ENCODE peak calls at places on chromosomes 1 and 21, in nine cellular contexts. F is lower lobe of right lung; R is CD8-positive, alpha-beta T cell; O is Panc1; A is transverse colon; P is IMR-90; E is adrenal gland; B is SK-N-SH; H is Peyer's patch. C is an unnamed sample.
A peak's percentile ranks its signal among the peaks of the same experiment; 100 is the strongest.

GRCh38 chr1:115710859-115711624 is 57.5 kb downstream of the CASQ2 start:
- DNase-seq in E (no peak), O (no peak), B (no peak), A (no peak), R (no peak), F (no peak), P (no peak), H (no peak), C (no peak)

GRCh38 chr1:151371744-151372410 is 628 bp downstream of the SELENBP1 start:
- DNase-seq in R (no peak), F (peak; percentile 67), B (peak; percentile 80), P (peak; percentile 35), E (peak; percentile 65), A (peak; percentile 75), H (peak; percentile 67), O (no peak), C (peak; percentile 84)

GRCh38 chr1:159141584-159142518 is 29.6 kb upstream of the CADM3 start:
- DNase-seq in P (peak; percentile 60), H (no peak), F (no peak), E (peak; percentile 85), O (no peak), R (no peak), B (peak; percentile 72), A (no peak), C (no peak)

GRCh38 chr1:53362851-53363642 is 35.2 kb upstream of the LRP8 start:
- DNase-seq in B (no peak), E (peak; percentile 18), A (no peak), O (no peak), R (no peak), F (no peak), P (no peak), H (peak; percentile 42), C (peak; percentile 72)

GRCh38 chr1:2019571-2020309 is 595 bp downstream of the GABRD start:
- DNase-seq in R (no peak), B (no peak), A (no peak), E (no peak), O (no peak), P (no peak), H (no peak), F (no peak), C (no peak)

GRCh38 chr1:6043561-6043960 is 2.1 kb upstream of the KCNAB2 start:
- DNase-seq in F (no peak), B (no peak), P (no peak), A (no peak), R (no peak), E (no peak), O (no peak), H (no peak), C (no peak)

GRCh38 chr1:2049517-2050481 is at the start of gene PRKCZ:
- DNase-seq in E (peak; percentile 95), F (peak; percentile 95), B (peak; percentile 97), H (peak; percentile 98), P (no peak), A (peak; percentile 97), R (peak; percentile 94), O (no peak), C (peak; percentile 78)

GRCh38 chr21:32278518-32279376 is at the start of gene MIS18A:
- DNase-seq in R (peak; percentile 96), F (peak; percentile 97), A (peak; percentile 97), O (peak; percentile 67), E (peak; percentile 99), H (peak; percentile 97), B (peak; percentile 98), P (peak; percentile 96), C (peak; percentile 99)

GRCh38 chr21:33584455-33584854 is 4.0 kb downstream of the DONSON start:
- DNase-seq in H (no peak), O (no peak), B (no peak), A (no peak), F (no peak), R (no peak), E (no peak), P (no peak), C (no peak)

GRCh38 chr1:7576946-7577657 is 194.0 kb upstream of the VAMP3 start:
- DNase-seq in E (no peak), A (no peak), R (no peak), P (peak; percentile 53), O (no peak), B (no peak), F (no peak), H (peak; percentile 46), C (peak; percentile 16)

GRCh38 chr1:55898191-55898590 is 681.2 kb downstream of the PLPP3 start:
- DNase-seq in H (no peak), B (no peak), O (no peak), A (no peak), F (no peak), E (no peak), P (peak; percentile 89), R (no peak), C (no peak)

GRCh38 chr1:52359676-52360594 is 6.1 kb downstream of the CC2D1B start:
- DNase-seq in R (no peak), H (no peak), O (no peak), P (no peak), B (peak; percentile 38), E (no peak), F (no peak), A (no peak), C (no peak)

GRCh38 chr1:92877792-92878191 is 46.0 kb downstream of the RPL5 start:
- DNase-seq in A (no peak), P (peak; percentile 46), E (no peak), H (no peak), R (no peak), B (peak; percentile 24), O (no peak), F (no peak), C (no peak)

GRCh38 chr1:159084152-159084551 is 7.6 kb upstream of the AIM2 start:
- DNase-seq in E (no peak), R (no peak), A (no peak), O (no peak), F (no peak), P (no peak), B (no peak), H (no peak), C (no peak)

GRCh38 chr1:168428063-168428731 is 115.6 kb downstream of the XCL2 start:
- DNase-seq in R (no peak), B (peak; percentile 18), O (no peak), A (no peak), F (no peak), E (peak; percentile 55), H (no peak), P (no peak), C (no peak)

GRCh38 chr21:28111151-28111619 is 881.5 kb downstream of the LTN1 start:
- DNase-seq in O (no peak), P (peak; percentile 92), R (no peak), F (no peak), B (peak; percentile 67), A (peak; percentile 39), H (no peak), E (peak; percentile 81), C (peak; percentile 60)

GRCh38 chr21:37207441-37208009 is 59.6 kb downstream of the VPS26C start:
- DNase-seq in B (peak; percentile 47), H (no peak), P (no peak), A (peak; percentile 20), F (no peak), O (no peak), R (no peak), E (peak; percentile 67), C (peak; percentile 50)

GRCh38 chr1:44842763-44843655 is at the start of gene PTCH2:
- DNase-seq in B (peak; percentile 98), P (peak; percentile 53), A (peak; percentile 67), O (no peak), E (peak; percentile 81), R (peak; percentile 37), F (peak; percentile 67), H (peak; percentile 62), C (peak; percentile 93)

GRCh38 chr1:22053861-22054770 is 1.6 kb downstream of the CDC42 start:
- DNase-seq in B (no peak), F (no peak), O (no peak), E (no peak), A (no peak), P (peak; percentile 20), H (no peak), R (no peak), C (no peak)

GRCh38 chr1:3357526-3358297 is 96.8 kb upstream of the ARHGEF16 start:
- DNase-seq in A (no peak), R (no peak), P (no peak), H (no peak), B (no peak), E (no peak), F (no peak), O (no peak), C (no peak)

DNA sequence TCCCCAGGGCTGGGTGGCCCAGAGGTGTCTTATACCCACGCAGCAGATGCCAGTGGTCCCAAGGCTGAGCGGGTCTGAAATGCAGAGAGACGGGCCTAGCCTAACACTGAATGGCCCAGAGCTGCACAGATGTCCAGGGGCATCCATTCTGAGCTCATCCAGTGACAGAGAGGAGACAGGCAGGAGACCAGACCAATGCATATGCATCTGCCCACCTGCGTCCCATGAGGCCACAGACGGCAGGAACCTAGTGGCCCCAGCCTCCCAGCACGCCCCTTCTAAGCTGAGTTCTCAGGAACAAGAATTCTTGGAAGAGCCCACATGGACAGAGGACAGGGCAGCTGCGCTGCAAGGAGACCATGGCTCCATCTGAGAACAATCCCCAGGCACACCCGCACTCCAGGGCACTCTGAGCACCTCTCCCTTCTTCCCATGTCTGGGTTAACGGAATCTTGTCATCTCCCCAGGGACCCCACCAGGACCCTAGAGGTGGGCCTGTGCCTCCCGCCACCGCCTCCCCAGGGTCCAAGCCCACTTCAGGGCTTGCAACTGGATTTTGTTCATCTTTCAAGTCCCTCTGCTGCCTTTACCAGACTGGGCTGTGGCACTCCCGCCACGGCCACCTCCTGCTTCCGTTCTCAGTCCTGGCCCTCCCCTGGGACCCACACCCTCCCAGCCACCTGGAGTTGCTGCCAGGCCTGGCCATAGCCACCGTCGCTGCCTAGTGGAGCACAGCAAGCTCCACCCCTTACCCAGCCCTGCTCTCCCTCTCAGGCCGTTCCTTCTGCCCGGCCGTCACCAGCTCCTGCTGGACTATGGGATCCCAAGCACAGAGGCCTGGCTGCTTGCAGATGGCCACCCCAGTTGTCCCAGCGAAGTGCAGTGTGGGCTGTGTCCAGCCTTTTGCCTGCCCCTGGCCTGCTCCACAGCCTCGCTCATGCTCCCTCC is 3.3 kb downstream of the WNT3A start:
- DNase-seq in B (no peak), R (no peak), H (peak; percentile 44), O (no peak), E (peak; percentile 34), P (no peak), F (no peak), A (no peak), C (peak; percentile 49)
- H3K27me3 ChIP-seq in B (peaks cover 39% of the 10 kb centered on the region), R (peaks cover 3% of the 10 kb centered on the region), H (no peaks in the 10 kb centered on the region), O (peaks cover 15% of the 10 kb centered on the region), E (peaks cover 36% of the 10 kb centered on the region), P (peaks cover 65% of the 10 kb centered on the region), F (peaks cover 53% of the 10 kb centered on the region), A (peaks cover 57% of the 10 kb centered on the region), C (no peaks in the 10 kb centered on the region)

GRCh38 chr1:224503161-224504118 is 68.8 kb upstream of the WDR26 start:
- DNase-seq in R (peak; percentile 22), O (no peak), A (peak; percentile 90), H (peak; percentile 86), F (peak; percentile 92), B (peak; percentile 89), E (peak; percentile 94), P (peak; percentile 80), C (peak; percentile 94)
- H3K4me3 ChIP-seq in R (no peak overlapping the region), O (peak overlapping the region; percentile 11), A (peak overlapping the region; percentile 19), H (no peak overlapping the region), F (peak overlapping the region; percentile 14), B (no peak overlapping the region), E (no peak overlapping the region), P (no peak overlapping the region), C (no peak overlapping the region)

GRCh38 chr1:155078496-155079209 is at the start of gene EFNA3:
- DNase-seq in P (peak; percentile 42), A (peak; percentile 88), E (no peak), B (peak; percentile 98), F (peak; percentile 78), R (peak; percentile 41), H (peak; percentile 87), O (no peak), C (peak; percentile 94)
- H3K27me3 ChIP-seq in P (peaks cover 74% of the 10 kb centered on the region), A (peaks cover 49% of the 10 kb centered on the region), E (peaks cover 40% of the 10 kb centered on the region), B (peaks cover 23% of the 10 kb centered on the region), F (peaks cover 47% of the 10 kb centered on the region), R (peaks cover 39% of the 10 kb centered on the region), H (no peaks in the 10 kb centered on the region), O (peaks cover 9% of the 10 kb centered on the region), C (no peaks in the 10 kb centered on the region)

GRCh38 chr1:241934181-241934815 is 23.3 kb upstream of the BECN2 start:
- DNase-seq in A (no peak), E (peak; percentile 92), B (no peak), P (no peak), R (no peak), O (no peak), H (no peak), F (no peak), C (no peak)
- H3K4me3 ChIP-seq in A (no peak overlapping the region), E (peak overlapping the region; percentile 30), B (no peak overlapping the region), P (no peak overlapping the region), R (no peak overlapping the region), O (no peak overlapping the region), H (no peak overlapping the region), F (no peak overlapping the region), C (no peak overlapping the region)

C was measured in aorta.